ENCODE peak calls at places on chromosomes 13 and 19, in four cellular contexts. One of them, this sample, is unnamed.

GRCh38 chr19:7859766-7860165 is 14.4 kb downstream of the PRR36 start:
- DNase-seq in fibroblast of the conjunctiva: no peak
- DNase-seq in kidney glomerular epithelial cell: no peak
- DNase-seq in breast epithelium: no peak
- DNase-seq in this sample: no peak

GRCh38 chr19:2552859-2553258 is 76.9 kb downstream of the GADD45B start:
- DNase-seq in fibroblast of the conjunctiva: no peak
- DNase-seq in kidney glomerular epithelial cell: no peak
- DNase-seq in breast epithelium: no peak
- DNase-seq in this sample: no peak

GRCh38 chr19:18897108-18898029 is 1.4 kb upstream of the CERS1 start:
- DNase-seq in fibroblast of the conjunctiva: no peak
- DNase-seq in kidney glomerular epithelial cell: no peak
- DNase-seq in breast epithelium: no peak
- DNase-seq in this sample: no peak

GRCh38 chr13:21322988-21323387 is 136.1 kb downstream of the ZDHHC20 start:
- DNase-seq in fibroblast of the conjunctiva: no peak
- DNase-seq in kidney glomerular epithelial cell: no peak
- DNase-seq in breast epithelium: no peak
- DNase-seq in this sample: no peak

GRCh38 chr13:58991826-58992477 is 1171.8 kb downstream of the DIAPH3 start:
- DNase-seq in fibroblast of the conjunctiva: no peak
- DNase-seq in kidney glomerular epithelial cell: no peak
- DNase-seq in breast epithelium: no peak
- DNase-seq in this sample: peak; percentile 55

GRCh38 chr13:111005808-111006494 is 91.1 kb upstream of the ANKRD10 start:
- DNase-seq in fibroblast of the conjunctiva: no peak
- DNase-seq in kidney glomerular epithelial cell: no peak
- DNase-seq in breast epithelium: no peak
- DNase-seq in this sample: peak; percentile 29

GRCh38 chr19:5644051-5644450 is 21.2 kb downstream of the SAFB start:
- DNase-seq in fibroblast of the conjunctiva: no peak
- DNase-seq in kidney glomerular epithelial cell: no peak
- DNase-seq in breast epithelium: no peak
- DNase-seq in this sample: no peak

GRCh38 chr13:48412881-48413351 is at the start of gene LPAR6:
- DNase-seq in fibroblast of the conjunctiva: no peak
- DNase-seq in kidney glomerular epithelial cell: peak; percentile 51
- DNase-seq in breast epithelium: no peak
- DNase-seq in this sample: peak; percentile 69

GRCh38 chr19:42323852-42324654 is 1.4 kb upstream of the MEGF8 start:
- DNase-seq in fibroblast of the conjunctiva: no peak
- DNase-seq in kidney glomerular epithelial cell: no peak
- DNase-seq in breast epithelium: no peak
- DNase-seq in this sample: no peak

GRCh38 chr13:44768233-44768632 is 192.1 kb upstream of the TSC22D1 start:
- DNase-seq in fibroblast of the conjunctiva: no peak
- DNase-seq in kidney glomerular epithelial cell: no peak
- DNase-seq in breast epithelium: no peak
- DNase-seq in this sample: no peak

GRCh38 chr19:30666301-30666803 is 294.2 kb downstream of the ZNF536 start:
- DNase-seq in fibroblast of the conjunctiva: no peak
- DNase-seq in kidney glomerular epithelial cell: peak; percentile 18
- DNase-seq in breast epithelium: no peak
- DNase-seq in this sample: peak; percentile 35

GRCh38 chr13:24716011-24716410 is 35.8 kb downstream of the ATP12A start:
- DNase-seq in fibroblast of the conjunctiva: no peak
- DNase-seq in kidney glomerular epithelial cell: no peak
- DNase-seq in breast epithelium: no peak
- DNase-seq in this sample: no peak

GRCh38 chr19:47699360-47699917 is 13.8 kb upstream of the EHD2 start:
- DNase-seq in fibroblast of the conjunctiva: no peak
- DNase-seq in kidney glomerular epithelial cell: peak; percentile 22
- DNase-seq in breast epithelium: peak; percentile 68
- DNase-seq in this sample: peak; percentile 49

GRCh38 chr19:50870417-50871089 is 2.7 kb upstream of the KLK2 start:
- DNase-seq in fibroblast of the conjunctiva: no peak
- DNase-seq in kidney glomerular epithelial cell: no peak
- DNase-seq in breast epithelium: no peak
- DNase-seq in this sample: no peak

GRCh38 chr13:104597554-104598240 is 1531.5 kb upstream of the SLC10A2 start:
- DNase-seq in fibroblast of the conjunctiva: no peak
- DNase-seq in kidney glomerular epithelial cell: no peak
- DNase-seq in breast epithelium: no peak
- DNase-seq in this sample: no peak

GRCh38 chr13:41658057-41658642 is 200.8 kb downstream of the RGCC start:
- DNase-seq in fibroblast of the conjunctiva: peak; percentile 43
- DNase-seq in kidney glomerular epithelial cell: no peak
- DNase-seq in breast epithelium: no peak
- DNase-seq in this sample: no peak

GRCh38 chr19:23263870-23264590 is 13.8 kb upstream of the ZNF724 start:
- DNase-seq in fibroblast of the conjunctiva: no peak
- DNase-seq in kidney glomerular epithelial cell: no peak
- DNase-seq in breast epithelium: no peak
- DNase-seq in this sample: peak; percentile 12

GRCh38 chr13:28622286-28622685 is 36.6 kb upstream of the POMP start:
- DNase-seq in fibroblast of the conjunctiva: no peak
- DNase-seq in kidney glomerular epithelial cell: no peak
- DNase-seq in breast epithelium: no peak
- DNase-seq in this sample: no peak

GRCh38 chr13:24254151-24254810 is 55.1 kb upstream of the C1QTNF9 start:
- DNase-seq in fibroblast of the conjunctiva: no peak
- DNase-seq in kidney glomerular epithelial cell: no peak
- DNase-seq in breast epithelium: no peak
- DNase-seq in this sample: no peak

GRCh38 chr13:40388617-40389016 is 277.8 kb downstream of the FOXO1 start:
- DNase-seq in fibroblast of the conjunctiva: no peak
- DNase-seq in kidney glomerular epithelial cell: no peak
- DNase-seq in breast epithelium: no peak
- DNase-seq in this sample: peak; percentile 26

GRCh38 chr19:8569066-8569761 is 8.0 kb downstream of the MYO1F start:
- DNase-seq in fibroblast of the conjunctiva: peak; percentile 64
- DNase-seq in kidney glomerular epithelial cell: peak; percentile 60
- DNase-seq in breast epithelium: no peak
- DNase-seq in this sample: peak; percentile 80

GRCh38 chr13:33251131-33251629 is 34.4 kb downstream of the STARD13 start:
- DNase-seq in fibroblast of the conjunctiva: peak; percentile 86
- DNase-seq in kidney glomerular epithelial cell: peak; percentile 90
- DNase-seq in breast epithelium: no peak
- DNase-seq in this sample: peak; percentile 98

GRCh38 chr13:30581582-30581981 is 36.1 kb upstream of the USPL1 start:
- DNase-seq in fibroblast of the conjunctiva: no peak
- DNase-seq in kidney glomerular epithelial cell: no peak
- DNase-seq in breast epithelium: no peak
- DNase-seq in this sample: peak; percentile 24

GRCh38 chr13:49356224-49356623 is 87.6 kb downstream of the CAB39L start:
- DNase-seq in fibroblast of the conjunctiva: peak; percentile 64
- DNase-seq in kidney glomerular epithelial cell: peak; percentile 89
- DNase-seq in breast epithelium: no peak
- DNase-seq in this sample: peak; percentile 92

GRCh38 chr19:53467138-53467502 is 413 bp upstream of the ZNF813 start:
- DNase-seq in fibroblast of the conjunctiva: no peak
- DNase-seq in kidney glomerular epithelial cell: no peak
- DNase-seq in breast epithelium: no peak
- DNase-seq in this sample: no peak

GRCh38 chr19:32773126-32773525 is 53.6 kb downstream of the TDRD12 start:
- DNase-seq in fibroblast of the conjunctiva: no peak
- DNase-seq in kidney glomerular epithelial cell: no peak
- DNase-seq in breast epithelium: no peak
- DNase-seq in this sample: no peak

GRCh38 chr13:105552078-105552477 is 983.4 kb downstream of the EFNB2 start:
- DNase-seq in fibroblast of the conjunctiva: no peak
- DNase-seq in kidney glomerular epithelial cell: no peak
- DNase-seq in breast epithelium: no peak
- DNase-seq in this sample: no peak

GRCh38 chr19:47153266-47153665 is 22.6 kb downstream of the SAE1 start:
- DNase-seq in fibroblast of the conjunctiva: no peak
- DNase-seq in kidney glomerular epithelial cell: no peak
- DNase-seq in breast epithelium: no peak
- DNase-seq in this sample: no peak

This sample was measured in kidney tubule cell.